ENCODE peak calls at places on chromosome 4, in seven cellular contexts. J, B, G, Z, D, R and X are unnamed samples.

GRCh38 chr4:24073948-24074347 is 184.1 kb upstream of the PPARGC1A start:
- DNase-seq in J (no peak), Z (no peak), G (no peak), B (no peak), D (no peak), R (no peak), X (no peak)

GRCh38 chr4:30001628-30002027 is 718.5 kb upstream of the PCDH7 start:
- DNase-seq in B (no peak), R (no peak), D (no peak), Z (no peak), G (no peak), J (no peak), X (no peak)

GRCh38 chr4:26275261-26275660 is 45.6 kb upstream of the RBPJ start:
- DNase-seq in D (no peak), Z (no peak), G (no peak), R (no peak), B (no peak), J (no peak), X (no peak)

GRCh38 chr4:7533267-7533666 is 98.5 kb upstream of the PSAPL1 start:
- DNase-seq in J (no peak), Z (no peak), G (no peak), R (no peak), B (no peak), D (no peak), X (no peak)

GRCh38 chr4:5420266-5420665 is 288.1 kb downstream of the EVC2 start:
- DNase-seq in R (no peak), J (no peak), G (no peak), Z (no peak), D (no peak), B (no peak), X (no peak)

GRCh38 chr4:118948545-118949144 is 60.0 kb downstream of the SYNPO2 start:
- DNase-seq in G (no peak), R (no peak), Z (no peak), D (no peak), B (no peak), J (no peak), X (no peak)

GRCh38 chr4:98143001-98143899 is at the start of gene STPG2:
- DNase-seq in Z (peak), B (peak), R (peak), G (peak), J (peak), D (peak), X (peak)

GRCh38 chr4:88630756-88631155 is 38.5 kb downstream of the HERC3 start:
- DNase-seq in G (no peak), Z (no peak), B (no peak), R (no peak), D (no peak), J (no peak), X (no peak)

GRCh38 chr4:35934370-35934981 is 309.8 kb downstream of the ARAP2 start:
- DNase-seq in B (no peak), D (no peak), R (peak), J (peak), Z (peak), G (peak), X (no peak)

GRCh38 chr4:108030332-108030731 is 40.6 kb downstream of the HADH start:
- DNase-seq in Z (no peak), D (no peak), B (no peak), J (peak), G (peak), R (peak), X (peak)

GRCh38 chr4:128590773-128591172 is 218.7 kb upstream of the JADE1 start:
- DNase-seq in G (no peak), J (no peak), D (no peak), B (peak), R (no peak), Z (no peak), X (no peak)
- TF ChIP-seq TAF1 in G (no peak), J (no peak), D (no peak), B (no peak), R (no peak), Z (no peak), X (no peak)

DNA sequence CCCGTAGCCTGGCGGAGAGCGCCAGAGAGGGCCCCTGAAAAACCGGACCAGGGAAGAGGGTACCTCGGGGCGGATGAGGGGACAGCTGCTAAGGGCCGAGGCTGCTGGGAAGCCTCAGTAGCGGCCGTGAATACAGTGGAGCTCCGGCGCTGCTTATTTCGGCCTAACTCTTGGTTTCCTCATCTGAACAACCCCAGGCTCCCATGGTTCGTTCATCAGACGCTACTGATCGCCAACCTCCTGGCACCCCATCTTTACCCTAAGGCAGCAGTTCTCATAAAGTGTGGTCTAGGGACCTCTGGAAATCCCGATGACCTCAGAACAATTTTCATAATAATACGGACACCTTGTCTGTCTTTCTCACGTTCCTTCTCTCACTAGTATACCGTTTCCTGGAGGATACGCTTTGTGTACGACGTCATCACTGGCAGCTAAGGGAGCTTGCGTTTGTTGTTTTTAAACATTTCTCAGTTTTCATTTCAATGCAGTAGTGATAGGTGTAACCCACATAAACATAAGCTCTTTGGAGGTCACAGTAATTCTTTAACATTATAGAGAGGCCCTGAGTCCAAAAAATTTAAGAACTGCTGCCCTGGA is 707 bp upstream of the RAB28 start:
- DNase-seq in G (peak), D (no peak), Z (no peak), J (peak), R (no peak), B (no peak), X (no peak)
- TF ChIP-seq TAF1 in G (no peak), D (no peak), Z (no peak), J (no peak), R (no peak), B (no peak), X (no peak)

DNA sequence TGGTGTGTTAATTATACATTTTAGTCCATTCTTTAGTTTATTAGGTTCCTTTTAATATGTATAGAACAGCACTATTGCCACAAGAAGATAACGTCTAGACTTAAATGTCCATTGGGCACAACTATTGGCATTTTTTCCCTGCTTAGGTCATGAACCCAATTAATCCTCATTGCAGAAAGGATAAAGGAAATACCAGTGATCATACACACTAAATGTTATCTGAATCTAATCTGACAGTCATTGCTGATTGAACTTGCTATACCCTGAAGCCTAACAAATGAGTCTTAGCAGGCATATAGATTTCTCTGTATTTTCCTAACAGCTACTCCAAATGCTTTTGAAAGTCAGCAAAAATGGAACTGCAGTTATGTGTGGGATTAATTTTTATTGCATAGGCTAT is 2250.0 kb upstream of the AGA start:
- DNase-seq in G (no peak), R (no peak), J (no peak), Z (no peak), B (no peak), D (no peak), X (no peak)
- TF ChIP-seq TAF1 in G (no peak), R (no peak), J (no peak), Z (no peak), B (no peak), D (no peak), X (no peak)

GRCh38 chr4:94671113-94671512 is 86.6 kb upstream of the BMPR1B start:
- DNase-seq in Z (no peak), B (no peak), R (no peak), G (no peak), D (no peak), J (no peak), X (no peak)

GRCh38 chr4:94678896-94679295 is 78.9 kb upstream of the BMPR1B start:
- DNase-seq in J (no peak), G (no peak), D (no peak), Z (no peak), R (no peak), B (no peak), X (no peak)

GRCh38 chr4:94673961-94674360 is 83.8 kb upstream of the BMPR1B start:
- DNase-seq in B (no peak), J (no peak), R (no peak), G (no peak), Z (no peak), D (no peak), X (no peak)

GRCh38 chr4:94680131-94680862 is 77.5 kb upstream of the BMPR1B start:
- DNase-seq in J (no peak), G (no peak), D (no peak), Z (no peak), R (peak), B (no peak), X (no peak)

GRCh38 chr4:94676910-94677309 is 80.8 kb upstream of the BMPR1B start:
- DNase-seq in J (no peak), B (no peak), Z (no peak), R (no peak), D (no peak), G (no peak), X (no peak)
- TF ChIP-seq TAF1 in J (no peak), B (no peak), Z (no peak), R (no peak), D (no peak), G (no peak), X (no peak)

DNA sequence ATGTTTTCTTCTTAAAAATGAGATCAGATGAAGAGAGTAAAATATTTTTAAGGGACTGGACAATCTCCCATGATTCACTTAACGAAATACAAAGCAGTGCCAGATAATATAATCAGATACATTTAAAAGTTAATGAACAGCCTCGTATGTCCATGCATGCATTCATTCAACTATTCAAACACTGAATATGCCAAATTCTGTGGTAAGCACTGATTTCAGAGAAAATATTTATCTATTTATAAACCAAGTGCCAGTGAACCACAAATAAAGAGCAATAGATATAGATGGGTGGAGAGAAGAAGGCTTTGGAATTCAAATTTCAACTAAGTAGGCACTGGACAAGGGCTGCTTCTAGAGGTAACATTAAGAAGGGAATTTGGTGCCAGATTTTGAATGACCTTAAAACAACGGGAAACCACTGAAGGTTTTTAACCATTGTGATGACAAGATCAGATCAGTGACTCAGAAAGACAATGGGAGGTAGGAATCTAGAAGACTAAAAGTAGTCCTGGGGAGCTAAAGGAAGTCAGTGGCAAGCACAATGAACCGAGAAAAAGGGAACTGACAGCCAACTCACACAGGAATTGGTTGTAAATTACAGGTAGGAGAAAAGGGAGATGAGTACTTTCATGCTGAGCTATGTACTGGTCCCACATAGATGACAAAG is 14.2 kb downstream of the ELOVL6 start:
- DNase-seq in D (no peak), J (no peak), Z (no peak), R (no peak), B (no peak), G (no peak), X (no peak)
- TF ChIP-seq TAF1 in D (no peak), J (no peak), Z (no peak), R (no peak), B (no peak), G (no peak), X (no peak)

GRCh38 chr4:1603413-1604135 is 80.5 kb downstream of the FAM53A start:
- DNase-seq in J (no peak), G (no peak), D (no peak), B (no peak), R (no peak), Z (no peak), X (no peak)

GRCh38 chr4:1601852-1602525 is 82.1 kb downstream of the FAM53A start:
- DNase-seq in B (no peak), D (no peak), R (no peak), J (no peak), G (no peak), Z (no peak), X (no peak)

GRCh38 chr4:1604706-1605205 is 79.4 kb downstream of the FAM53A start:
- DNase-seq in B (no peak), R (peak), G (no peak), D (no peak), Z (no peak), J (no peak), X (no peak)

GRCh38 chr4:1602621-1603412 is 81.3 kb downstream of the FAM53A start:
- DNase-seq in J (no peak), R (no peak), G (no peak), B (no peak), D (no peak), Z (no peak), X (no peak)

GRCh38 chr4:1604181-1604705 is 79.9 kb downstream of the FAM53A start:
- DNase-seq in D (no peak), G (no peak), B (no peak), R (no peak), Z (no peak), J (no peak), X (no peak)
- TF ChIP-seq TAF1 in D (no peak), G (no peak), B (no peak), R (no peak), Z (no peak), J (no peak), X (no peak)

DNA sequence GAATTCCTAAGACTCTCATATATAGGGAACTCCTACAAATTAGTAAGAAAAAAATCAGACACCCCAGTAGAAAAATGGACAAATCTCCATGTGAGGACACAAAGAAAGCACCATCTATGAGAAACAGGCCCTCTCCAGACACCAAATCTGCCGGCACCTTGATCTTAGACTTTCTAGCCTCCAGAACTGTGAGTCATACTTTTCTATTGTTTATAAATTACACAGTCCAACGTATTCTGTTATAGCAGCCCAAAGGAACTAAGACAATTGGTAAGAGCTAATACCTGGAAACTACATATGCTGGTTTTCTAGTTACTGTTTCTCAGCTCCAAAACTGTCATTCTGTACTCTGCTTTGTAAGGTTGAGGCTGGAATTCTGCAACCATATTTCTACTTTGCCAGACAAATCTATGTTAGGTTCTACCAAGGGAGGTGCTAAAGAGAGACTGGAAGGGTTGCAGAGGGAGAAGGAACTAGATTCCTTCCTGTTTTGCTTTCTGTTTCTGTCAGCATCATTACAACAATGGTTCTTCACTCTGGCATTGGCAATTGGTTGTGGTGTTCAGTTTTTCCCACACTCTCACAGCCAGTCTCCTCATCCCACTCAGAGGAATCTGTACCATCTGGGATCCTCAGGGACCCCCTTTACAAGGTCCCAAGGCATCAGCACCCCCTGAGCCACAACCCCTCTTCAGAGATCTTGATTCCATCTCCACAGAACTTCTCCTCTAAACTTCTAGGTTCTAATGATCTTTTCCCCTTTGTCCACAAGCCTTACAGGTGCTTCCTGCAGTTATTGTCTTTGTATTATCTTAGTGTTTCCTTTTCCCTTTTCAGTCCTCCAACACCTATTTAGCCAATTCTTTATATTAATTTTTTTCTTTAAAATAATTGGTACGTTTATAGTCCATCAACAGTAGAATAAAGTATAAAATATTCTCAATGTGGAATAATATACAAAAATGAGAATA is 35.5 kb upstream of the FAM241A start:
- DNase-seq in J (peak), Z (peak), D (no peak), B (no peak), G (no peak), R (no peak), X (no peak)
- TF ChIP-seq TAF1 in J (no peak), Z (no peak), D (no peak), B (no peak), G (no peak), R (no peak), X (no peak)

DNA sequence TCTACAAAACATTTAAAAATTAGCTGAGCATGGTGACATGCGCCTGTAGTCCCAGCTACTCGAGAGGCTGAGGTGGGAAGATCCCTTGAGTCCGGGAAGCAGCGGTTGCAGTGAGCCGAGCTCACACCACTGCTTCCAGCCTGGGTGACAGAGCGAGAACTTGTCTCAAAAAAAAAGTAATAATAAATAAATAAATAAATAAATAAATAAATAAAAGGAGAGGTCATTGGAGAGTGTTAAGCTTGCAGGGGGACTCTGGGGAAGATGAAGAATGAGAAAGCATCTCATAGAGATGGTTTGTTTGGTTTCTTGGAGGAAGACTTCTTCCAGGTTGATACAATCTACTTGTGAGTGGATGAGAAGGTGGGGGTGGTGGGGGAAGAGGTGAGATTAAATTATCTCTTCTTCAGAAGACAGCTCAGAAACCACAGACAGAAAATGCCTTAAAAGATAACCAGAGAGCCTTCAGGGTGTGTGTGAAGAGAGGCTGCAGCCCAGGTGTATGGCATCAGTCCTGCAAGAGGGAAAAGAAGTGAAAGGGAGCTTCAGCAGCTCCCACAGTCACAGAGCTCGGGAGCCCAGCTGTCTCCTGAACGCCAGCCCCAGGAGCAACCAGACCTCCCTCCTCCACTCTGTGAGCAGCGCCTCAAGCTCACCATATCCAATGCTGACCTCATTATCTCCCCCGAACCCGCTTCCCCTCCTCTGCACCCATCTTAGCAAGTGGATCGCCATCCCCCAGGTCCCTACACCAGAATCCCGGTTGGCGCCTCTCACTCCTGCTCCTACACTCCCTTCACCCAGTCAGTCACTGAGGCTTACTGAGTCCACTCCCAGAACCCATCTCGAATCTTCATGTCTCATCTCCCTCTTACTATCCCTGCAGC is 48.2 kb downstream of the RBM47 start:
- DNase-seq in B (no peak), Z (no peak), J (no peak), G (peak), D (no peak), R (no peak), X (no peak)
- TF ChIP-seq TAF1 in B (no peak), Z (no peak), J (no peak), G (no peak), D (no peak), R (no peak), X (no peak)

DNA sequence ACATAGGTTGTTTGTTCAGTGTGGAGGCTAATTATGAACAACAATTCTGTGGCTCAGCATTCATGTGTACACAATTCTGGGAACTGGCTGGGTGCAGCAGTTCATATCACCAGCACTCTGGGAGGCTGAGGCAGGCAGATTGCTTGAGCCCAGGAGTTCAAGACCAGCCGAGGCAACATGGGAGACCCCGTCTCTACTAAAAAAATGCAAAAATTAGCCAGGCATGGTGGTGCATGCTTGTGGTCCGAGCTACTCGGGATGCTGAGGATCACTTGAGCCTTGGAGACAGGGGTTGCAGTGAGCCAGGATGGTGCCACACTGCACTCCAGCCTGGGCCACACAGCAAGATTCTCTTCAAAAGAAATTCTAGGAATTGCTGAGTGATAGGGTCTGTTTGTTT is 4.5 kb upstream of the PPP2R2C start:
- DNase-seq in R (no peak), G (no peak), J (no peak), Z (no peak), B (peak), D (no peak), X (no peak)
- TF ChIP-seq TAF1 in R (no peak), G (no peak), J (no peak), Z (no peak), B (no peak), D (no peak), X (no peak)

DNA sequence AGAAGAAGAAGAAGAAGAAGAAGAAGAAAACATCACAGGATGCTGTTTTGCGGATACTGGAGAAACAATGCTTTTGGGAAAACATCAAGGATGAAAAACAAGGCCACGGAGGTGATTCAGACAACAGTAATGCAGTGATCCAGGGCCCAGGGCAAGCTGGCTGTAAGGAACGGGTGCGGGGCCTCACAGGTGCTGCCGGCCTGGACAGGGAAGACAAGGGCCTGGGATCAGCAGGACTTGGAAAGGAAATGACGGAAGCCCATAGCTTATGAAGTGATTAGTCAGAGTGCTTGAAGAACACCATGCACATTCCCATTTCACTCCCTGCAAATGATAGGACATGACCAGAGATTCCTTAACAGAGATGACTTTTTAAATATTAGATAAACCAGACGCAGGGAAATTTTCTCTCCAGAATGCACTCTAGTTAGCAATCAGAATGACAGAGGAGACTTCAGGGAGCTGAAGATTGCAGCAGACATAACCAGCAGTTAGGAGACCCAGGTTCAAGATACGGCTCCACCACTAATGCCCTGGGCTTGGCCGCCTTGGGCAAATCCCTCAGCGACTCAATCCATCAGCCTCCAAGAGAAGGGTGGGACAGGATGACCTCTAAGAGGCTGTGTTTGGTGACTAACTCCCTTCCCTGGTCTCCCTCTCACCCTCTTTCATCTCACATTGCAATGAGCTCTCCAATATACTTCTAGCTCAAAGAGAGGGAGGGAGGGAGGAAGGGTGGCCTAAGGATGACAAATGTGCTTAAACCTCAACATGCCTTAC is 54.1 kb downstream of the APBB2 start:
- DNase-seq in R (no peak), Z (no peak), J (no peak), D (no peak), B (no peak), G (no peak), X (no peak)
- TF ChIP-seq TAF1 in R (no peak), Z (no peak), J (no peak), D (no peak), B (no peak), G (no peak), X (no peak)